ENCODE peak calls at places on chromosomes 7 and 10, in seven cellular contexts. G is IMR-90, L is mesenchymal stem cell, R is H9, E is H1, S is neuronal stem cell, J is trophoblast cell. D is an unnamed sample. For H3K79me1, the result is how much of the 10 kb centered on the place peaks cover.

GRCh38 chr7:107614425-107614824 is 34.4 kb downstream of the BCAP29 start:
- DNase-seq in L (peak), J (no peak), R (no peak), G (peak), S (no peak), E (no peak), D (no peak)

GRCh38 chr10:128078136-128078969 is 47.9 kb downstream of the MKI67 start:
- DNase-seq in R (peak), J (peak), S (peak), L (peak), G (peak), E (peak), D (peak)

GRCh38 chr7:120867932-120868331 is 10.0 kb upstream of the TSPAN12 start:
- DNase-seq in G (no peak), J (peak), S (no peak), L (peak), R (no peak), E (no peak), D (no peak)

GRCh38 chr7:47720141-47720906 is 138.4 kb upstream of the TNS3 start:
- DNase-seq in L (peak), J (peak), R (no peak), S (no peak), G (peak), E (no peak), D (no peak)

GRCh38 chr7:706721-707120 is 19.8 kb upstream of the DNAAF5 start:
- DNase-seq in J (no peak), R (no peak), S (no peak), G (no peak), E (no peak), L (no peak), D (no peak)

GRCh38 chr10:90930971-90931841 is 10.3 kb upstream of the ANKRD1 start:
- DNase-seq in E (no peak), R (peak), J (no peak), G (peak), S (no peak), L (peak), D (peak)

GRCh38 chr10:44723654-44724053 is 187.5 kb upstream of the TMEM72 start:
- DNase-seq in G (peak), R (no peak), S (no peak), E (no peak), J (peak), L (no peak), D (no peak)

GRCh38 chr7:122675621-122676020 is 23.3 kb downstream of the RNF133 start:
- DNase-seq in E (no peak), J (no peak), R (no peak), S (no peak), G (no peak), L (no peak), D (no peak)

GRCh38 chr10:125145636-125146035 is 14.7 kb downstream of the CTBP2 start:
- DNase-seq in G (no peak), R (no peak), J (no peak), S (no peak), E (no peak), L (no peak), D (no peak)

GRCh38 chr7:106071356-106071998 is 40.6 kb downstream of the SYPL1 start:
- DNase-seq in J (peak), R (no peak), G (no peak), S (no peak), E (no peak), L (peak), D (peak)

GRCh38 chr7:123770378-123770777 is 21.6 kb upstream of the WASL start:
- DNase-seq in G (no peak), R (no peak), E (no peak), J (peak), S (no peak), L (peak), D (no peak)

GRCh38 chr7:116316838-116317612 is 106.7 kb downstream of the TES start:
- DNase-seq in J (peak), L (peak), R (no peak), S (peak), G (peak), E (no peak), D (peak)

GRCh38 chr10:18312385-18313145 is 172.3 kb downstream of the CACNB2 start:
- DNase-seq in E (no peak), L (peak), J (no peak), R (no peak), G (peak), S (no peak), D (peak)

GRCh38 chr7:81684513-81685262 is 85.2 kb downstream of the HGF start:
- DNase-seq in R (no peak), J (peak), L (peak), S (peak), E (no peak), G (peak), D (peak)

GRCh38 chr10:58820862-58821559 is 308.3 kb downstream of the BICC1 start:
- DNase-seq in L (peak), S (no peak), E (no peak), R (no peak), G (peak), J (no peak), D (no peak)

GRCh38 chr7:50699143-50699542 is 83.6 kb downstream of the GRB10 start:
- DNase-seq in R (no peak), E (no peak), L (peak), G (no peak), J (no peak), S (no peak), D (no peak)

GRCh38 chr10:126663880-126664279 is 6.6 kb downstream of the C10orf90 start:
- DNase-seq in E (no peak), J (peak), S (no peak), G (peak), R (no peak), L (peak), D (no peak)
- H3K79me1 ChIP-seq in E (under half), J (under half), S (under half), G (under half), R (under half), L (under half), D (under half)

DNA sequence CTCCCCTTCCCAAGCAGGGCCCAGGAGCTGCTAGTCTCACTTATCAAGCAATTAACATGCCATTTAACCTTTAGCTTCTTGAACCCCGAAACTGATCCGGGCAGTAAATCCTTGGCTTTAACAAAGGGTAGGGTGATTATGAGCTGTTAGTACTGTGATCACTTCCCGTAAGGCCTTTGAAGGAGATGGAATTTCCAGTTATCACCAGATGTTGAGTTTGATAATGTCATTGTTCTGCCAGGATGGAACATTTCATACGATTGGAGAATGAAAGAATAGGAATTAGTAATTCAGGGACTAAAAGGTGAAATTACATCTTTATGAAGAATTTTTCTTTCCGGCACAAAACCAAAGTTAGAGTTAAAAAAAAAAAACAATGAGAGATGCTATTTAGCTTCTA is 570.9 kb upstream of the FOXK1 start:
- DNase-seq in J (no peak), E (no peak), G (no peak), R (no peak), S (no peak), L (no peak), D (no peak)
- H2AK5ac ChIP-seq in J (no peak), E (no peak), G (no peak), R (no peak), S (no peak), L (no peak), D (no peak)

GRCh38 chr10:121036431-121036830 is 185.3 kb downstream of the WDR11 start:
- DNase-seq in J (no peak), S (no peak), G (no peak), E (no peak), R (no peak), L (peak), D (peak)

GRCh38 chr10:121027390-121027789 is 176.2 kb downstream of the WDR11 start:
- DNase-seq in J (no peak), R (no peak), G (no peak), E (no peak), S (no peak), L (no peak), D (peak)

GRCh38 chr10:121032460-121032859 is 181.3 kb downstream of the WDR11 start:
- DNase-seq in J (no peak), E (no peak), S (no peak), G (no peak), R (no peak), L (no peak), D (no peak)

GRCh38 chr10:121033371-121033770 is 182.2 kb downstream of the WDR11 start:
- DNase-seq in E (no peak), S (no peak), J (no peak), G (no peak), L (no peak), R (no peak), D (no peak)
- H4K8ac ChIP-seq in E (no peak), S (no peak), J (no peak), G (no peak), L (no peak), R (no peak), D (no peak)

GRCh38 chr10:46096909-46097575 is 51.0 kb upstream of the MSMB start:
- DNase-seq in G (no peak), R (no peak), L (peak), E (no peak), J (no peak), S (no peak), D (peak)

GRCh38 chr10:46098379-46098778 is 52.3 kb upstream of the MSMB start:
- DNase-seq in R (no peak), E (no peak), S (no peak), J (no peak), L (no peak), G (no peak), D (peak)

GRCh38 chr10:46094931-46095755 is 49.1 kb upstream of the MSMB start:
- DNase-seq in S (no peak), R (no peak), L (peak), J (peak), E (no peak), G (no peak), D (peak)

GRCh38 chr10:46097576-46098317 is 51.7 kb upstream of the MSMB start:
- DNase-seq in G (no peak), L (no peak), E (no peak), S (no peak), J (no peak), R (no peak), D (no peak)

GRCh38 chr10:46096426-46096825 is 50.4 kb upstream of the MSMB start:
- DNase-seq in R (no peak), G (peak), L (peak), S (no peak), E (no peak), J (peak), D (peak)
- H3K79me1 ChIP-seq in R (under half), G (under half), L (under half), S (under half), E (under half), J (under half), D (under half)

DNA sequence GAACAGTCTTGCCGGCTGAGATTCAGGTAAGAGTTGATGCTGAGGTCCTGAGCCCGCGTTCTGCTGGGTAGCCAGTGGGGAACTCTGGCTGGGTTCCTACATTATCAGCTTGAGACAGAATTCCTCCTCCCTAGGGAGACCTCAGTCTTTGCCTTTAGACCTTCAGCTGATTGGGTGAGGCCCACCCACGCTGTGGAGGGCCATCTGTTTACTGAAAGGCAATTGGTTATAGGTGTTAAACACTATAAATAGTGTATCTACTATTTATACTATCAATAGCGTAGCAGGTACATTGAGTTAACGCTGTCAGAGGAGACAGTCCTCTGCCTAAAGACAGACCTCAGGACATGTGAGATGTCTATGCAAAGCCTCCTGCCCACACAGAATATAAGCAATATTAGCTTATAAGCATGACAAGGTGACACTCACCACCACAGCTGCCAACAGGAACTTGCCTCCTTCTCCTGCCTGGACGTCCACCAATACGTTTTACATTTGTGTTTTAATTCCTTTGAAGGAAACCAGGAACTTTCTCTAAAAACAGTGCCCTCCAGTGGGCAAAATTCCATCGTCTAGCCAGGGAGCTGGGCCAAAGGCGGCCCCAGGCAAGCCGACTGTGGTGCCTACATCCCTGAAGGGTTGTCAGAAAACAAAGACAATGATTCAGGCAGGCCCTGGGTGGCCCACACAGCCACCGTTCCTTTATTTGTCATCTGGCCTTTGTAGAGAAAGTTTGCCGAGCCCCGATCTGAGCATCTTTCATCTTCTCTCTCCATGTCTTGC is 58.8 kb downstream of the INSIG1 start:
- DNase-seq in J (no peak), S (no peak), E (no peak), G (no peak), L (peak), R (peak), D (peak)
- H2AK5ac ChIP-seq in J (no peak), S (peak), E (no peak), G (no peak), L (no peak), R (no peak), D (no peak)

DNA sequence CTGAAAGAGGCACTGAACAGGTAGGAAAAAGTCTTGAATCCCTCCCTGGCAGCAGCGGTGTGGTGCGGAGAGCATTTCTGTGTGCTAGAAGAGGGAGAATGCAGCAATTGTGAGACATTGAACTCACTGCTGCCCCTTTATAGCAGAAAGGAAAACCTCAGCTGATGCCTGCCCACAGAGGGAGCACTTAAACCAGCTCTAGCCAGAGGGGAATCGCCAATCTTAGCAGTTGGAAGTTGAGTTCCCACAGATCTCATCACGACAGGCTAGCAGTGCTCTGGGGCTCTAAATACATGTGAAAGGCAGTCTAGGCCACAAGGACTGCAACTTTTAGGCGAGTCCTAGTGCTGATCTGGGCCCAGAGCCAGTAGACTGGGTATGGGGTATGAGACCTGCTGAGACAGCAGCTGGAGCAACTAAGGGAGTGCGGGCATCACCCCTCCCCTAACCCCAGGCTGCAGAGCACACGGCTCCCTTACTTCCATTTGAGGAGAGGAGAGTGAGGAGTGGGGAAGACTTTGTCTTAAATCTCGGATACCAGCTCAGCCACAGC is 25.2 kb upstream of the PRR15 start:
- DNase-seq in J (no peak), R (peak), S (no peak), L (no peak), G (no peak), E (no peak), D (peak)
- H4K8ac ChIP-seq in J (no peak), R (no peak), S (no peak), L (no peak), G (no peak), E (no peak), D (no peak)

GRCh38 chr10:37712489-37713131 is 144.8 kb downstream of the ZNF248 start:
- DNase-seq in J (no peak), R (no peak), L (no peak), G (no peak), S (no peak), E (no peak), D (no peak)
- H3K79me1 ChIP-seq in J (under half), R (under half), L (under half), G (under half), S (under half), E (under half), D (under half)

DNA sequence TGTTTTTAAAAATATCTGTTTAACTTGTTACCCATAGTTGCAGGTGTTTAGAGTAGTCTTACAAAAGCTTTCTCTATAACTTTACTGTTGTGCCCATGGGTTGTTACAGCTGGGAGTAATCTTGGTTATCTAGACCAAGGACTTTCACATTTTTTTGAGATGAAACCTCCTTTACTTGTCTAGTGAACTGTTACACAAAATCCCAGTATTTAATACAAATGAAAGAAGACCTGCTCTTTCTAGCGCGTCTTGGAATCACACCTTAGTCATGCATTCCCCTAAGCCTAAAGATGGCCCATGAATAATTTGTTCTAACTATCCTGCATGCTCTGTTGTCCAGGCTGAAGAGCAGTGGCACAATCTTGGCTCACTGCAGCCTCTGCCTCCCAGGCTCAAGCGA is 38.0 kb downstream of the CSGALNACT2 start:
- DNase-seq in S (no peak), E (no peak), R (no peak), J (peak), L (no peak), G (no peak), D (no peak)
- H2AK5ac ChIP-seq in S (no peak), E (no peak), R (no peak), J (no peak), L (no peak), G (no peak), D (no peak)

DNA sequence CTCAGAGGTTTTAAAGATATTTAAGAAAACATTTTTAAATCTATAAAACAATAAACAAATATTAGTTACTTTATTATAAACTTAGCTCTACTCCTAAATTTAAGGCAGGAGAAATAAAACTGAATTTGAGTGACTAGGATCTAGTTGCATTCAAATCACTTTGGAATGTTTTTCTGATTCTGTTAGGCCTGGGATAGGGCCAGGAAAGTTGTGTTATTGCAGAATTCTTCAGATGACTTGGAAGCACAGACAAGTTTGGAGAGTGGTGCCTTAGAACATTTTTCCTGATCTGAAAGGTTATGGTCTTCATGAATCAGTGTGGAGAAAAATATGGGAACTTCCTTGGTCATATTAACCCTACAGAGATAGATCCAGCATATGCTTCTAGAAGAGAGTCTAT is 15.6 kb upstream of the SLC25A13 start:
- DNase-seq in L (no peak), R (no peak), J (no peak), S (no peak), E (no peak), G (no peak), D (no peak)
- H4K8ac ChIP-seq in L (no peak), R (no peak), J (no peak), S (no peak), E (no peak), G (no peak), D (no peak)

GRCh38 chr7:140005754-140006503 is 56.8 kb downstream of the PARP12 start:
- DNase-seq in R (peak), L (peak), E (peak), S (peak), J (no peak), G (no peak), D (peak)

GRCh38 chr7:140006600-140006999 is 56.2 kb downstream of the PARP12 start:
- DNase-seq in J (no peak), G (no peak), L (no peak), R (no peak), S (no peak), E (no peak), D (no peak)

GRCh38 chr7:140003913-140004382 is 58.8 kb downstream of the PARP12 start:
- DNase-seq in R (peak), L (peak), J (peak), G (peak), E (peak), S (peak), D (peak)

GRCh38 chr7:140005341-140005740 is 57.4 kb downstream of the PARP12 start:
- DNase-seq in R (no peak), E (no peak), L (no peak), S (no peak), J (no peak), G (no peak), D (no peak)

DNA sequence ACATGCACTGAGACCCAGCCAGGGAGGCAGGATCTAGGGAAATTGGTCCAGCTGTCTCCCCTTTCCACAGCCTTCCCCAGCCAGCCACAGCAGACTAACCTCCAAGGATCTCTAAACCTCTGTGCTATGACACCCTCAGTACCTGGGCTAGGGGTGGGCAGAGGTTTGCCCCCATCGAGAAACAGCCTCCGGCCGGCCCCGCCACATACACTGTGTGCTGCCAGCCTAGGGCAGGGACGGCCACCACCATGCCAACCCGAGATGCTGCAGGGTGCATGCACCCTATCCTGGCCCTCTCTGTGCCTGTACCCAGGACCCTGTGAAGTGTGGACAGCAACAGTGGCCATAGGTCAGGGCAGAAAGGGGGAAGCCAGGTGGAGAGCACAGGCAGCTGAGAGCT is 58.1 kb downstream of the PARP12 start:
- DNase-seq in R (no peak), S (no peak), J (no peak), E (no peak), L (no peak), G (no peak), D (no peak)
- H3K79me1 ChIP-seq in R (under half), S (under half), J (under half), E (under half), L (under half), G (under half), D (under half)

D was measured in mesendoderm.